ENCODE peak calls at places on chromosomes 3 and 15, in ten cellular contexts. One of them, this sample, is unnamed.

GRCh38 chr15:50435772-50436171 is 11.6 kb downstream of the USP8 start:
- DNase-seq in central memory CD4-positive, alpha-beta T cell: no peak
- DNase-seq in Daoy: no peak
- DNase-seq in fibroblast of lung: no peak
- DNase-seq in endothelial cell: no peak
- DNase-seq in KBM-7: no peak
- DNase-seq in CD4-positive, alpha-beta T cell: no peak
- DNase-seq in foreskin melanocyte: no peak
- DNase-seq in activated T-helper 1 cell treated with Interleukin-2 at 50 U/mL for 16 hours: no peak
- DNase-seq in NCI-H524: no peak
- DNase-seq in this sample: no peak

GRCh38 chr3:170524072-170524471 is 61.8 kb downstream of the SLC7A14 start:
- DNase-seq in foreskin melanocyte: no peak
- DNase-seq in KBM-7: no peak
- DNase-seq in endothelial cell: no peak
- DNase-seq in central memory CD4-positive, alpha-beta T cell: no peak
- DNase-seq in fibroblast of lung: peak
- DNase-seq in NCI-H524: no peak
- DNase-seq in activated T-helper 1 cell treated with Interleukin-2 at 50 U/mL for 16 hours: no peak
- DNase-seq in CD4-positive, alpha-beta T cell: no peak
- DNase-seq in Daoy: peak
- DNase-seq in this sample: no peak

GRCh38 chr15:76199106-76200082 is 111.9 kb downstream of the ETFA start:
- DNase-seq in KBM-7: no peak
- DNase-seq in Daoy: peak
- DNase-seq in endothelial cell: no peak
- DNase-seq in NCI-H524: no peak
- DNase-seq in CD4-positive, alpha-beta T cell: no peak
- DNase-seq in foreskin melanocyte: no peak
- DNase-seq in activated T-helper 1 cell treated with Interleukin-2 at 50 U/mL for 16 hours: no peak
- DNase-seq in central memory CD4-positive, alpha-beta T cell: no peak
- DNase-seq in fibroblast of lung: peak
- DNase-seq in this sample: peak

GRCh38 chr15:48796930-48797329 is 13.9 kb downstream of the CEP152 start:
- DNase-seq in Daoy: no peak
- DNase-seq in CD4-positive, alpha-beta T cell: no peak
- DNase-seq in endothelial cell: no peak
- DNase-seq in KBM-7: no peak
- DNase-seq in NCI-H524: no peak
- DNase-seq in activated T-helper 1 cell treated with Interleukin-2 at 50 U/mL for 16 hours: no peak
- DNase-seq in fibroblast of lung: peak
- DNase-seq in central memory CD4-positive, alpha-beta T cell: no peak
- DNase-seq in foreskin melanocyte: peak
- DNase-seq in this sample: peak

GRCh38 chr15:70252936-70253280 is 155.2 kb upstream of the TLE3 start:
- DNase-seq in Daoy: no peak
- DNase-seq in foreskin melanocyte: no peak
- DNase-seq in NCI-H524: no peak
- DNase-seq in endothelial cell: no peak
- DNase-seq in CD4-positive, alpha-beta T cell: no peak
- DNase-seq in KBM-7: no peak
- DNase-seq in fibroblast of lung: no peak
- DNase-seq in central memory CD4-positive, alpha-beta T cell: no peak
- DNase-seq in activated T-helper 1 cell treated with Interleukin-2 at 50 U/mL for 16 hours: no peak
- DNase-seq in this sample: no peak

GRCh38 chr15:64501396-64501716 is 41.0 kb downstream of the ZNF609 start:
- DNase-seq in endothelial cell: no peak
- DNase-seq in Daoy: no peak
- DNase-seq in CD4-positive, alpha-beta T cell: no peak
- DNase-seq in central memory CD4-positive, alpha-beta T cell: no peak
- DNase-seq in fibroblast of lung: no peak
- DNase-seq in activated T-helper 1 cell treated with Interleukin-2 at 50 U/mL for 16 hours: no peak
- DNase-seq in NCI-H524: peak
- DNase-seq in KBM-7: no peak
- DNase-seq in foreskin melanocyte: no peak
- DNase-seq in this sample: no peak

GRCh38 chr3:168093229-168093628 is 2.5 kb downstream of the GOLIM4 start:
- DNase-seq in KBM-7: no peak
- DNase-seq in endothelial cell: no peak
- DNase-seq in central memory CD4-positive, alpha-beta T cell: no peak
- DNase-seq in activated T-helper 1 cell treated with Interleukin-2 at 50 U/mL for 16 hours: no peak
- DNase-seq in CD4-positive, alpha-beta T cell: no peak
- DNase-seq in fibroblast of lung: no peak
- DNase-seq in NCI-H524: no peak
- DNase-seq in Daoy: no peak
- DNase-seq in foreskin melanocyte: no peak
- DNase-seq in this sample: no peak

GRCh38 chr3:161423911-161424522 is 52.7 kb upstream of the SPTSSB start:
- DNase-seq in Daoy: peak
- DNase-seq in fibroblast of lung: peak
- DNase-seq in foreskin melanocyte: peak
- DNase-seq in central memory CD4-positive, alpha-beta T cell: peak
- DNase-seq in endothelial cell: no peak
- DNase-seq in NCI-H524: no peak
- DNase-seq in CD4-positive, alpha-beta T cell: no peak
- DNase-seq in activated T-helper 1 cell treated with Interleukin-2 at 50 U/mL for 16 hours: no peak
- DNase-seq in KBM-7: peak
- DNase-seq in this sample: peak

GRCh38 chr3:172560026-172560425 is 36.8 kb upstream of the TNFSF10 start:
- DNase-seq in NCI-H524: no peak
- DNase-seq in CD4-positive, alpha-beta T cell: no peak
- DNase-seq in foreskin melanocyte: no peak
- DNase-seq in KBM-7: no peak
- DNase-seq in activated T-helper 1 cell treated with Interleukin-2 at 50 U/mL for 16 hours: no peak
- DNase-seq in endothelial cell: no peak
- DNase-seq in Daoy: no peak
- DNase-seq in fibroblast of lung: no peak
- DNase-seq in central memory CD4-positive, alpha-beta T cell: no peak
- DNase-seq in this sample: no peak

GRCh38 chr3:157248590-157249425 is 88.9 kb upstream of the CCNL1 start:
- DNase-seq in activated T-helper 1 cell treated with Interleukin-2 at 50 U/mL for 16 hours: no peak
- DNase-seq in Daoy: peak
- DNase-seq in central memory CD4-positive, alpha-beta T cell: no peak
- DNase-seq in foreskin melanocyte: peak
- DNase-seq in fibroblast of lung: peak
- DNase-seq in KBM-7: peak
- DNase-seq in endothelial cell: no peak
- DNase-seq in CD4-positive, alpha-beta T cell: no peak
- DNase-seq in NCI-H524: no peak
- DNase-seq in this sample: peak

GRCh38 chr3:188788621-188789081 is 383.1 kb upstream of the TPRG1 start:
- DNase-seq in KBM-7: no peak
- DNase-seq in CD4-positive, alpha-beta T cell: peak
- DNase-seq in endothelial cell: no peak
- DNase-seq in foreskin melanocyte: peak
- DNase-seq in NCI-H524: no peak
- DNase-seq in central memory CD4-positive, alpha-beta T cell: peak
- DNase-seq in activated T-helper 1 cell treated with Interleukin-2 at 50 U/mL for 16 hours: peak
- DNase-seq in fibroblast of lung: peak
- DNase-seq in Daoy: peak
- DNase-seq in this sample: peak

GRCh38 chr3:31762016-31762764 is 218.9 kb downstream of the OSBPL10 start:
- DNase-seq in foreskin melanocyte: no peak
- DNase-seq in central memory CD4-positive, alpha-beta T cell: no peak
- DNase-seq in endothelial cell: no peak
- DNase-seq in activated T-helper 1 cell treated with Interleukin-2 at 50 U/mL for 16 hours: no peak
- DNase-seq in CD4-positive, alpha-beta T cell: no peak
- DNase-seq in fibroblast of lung: no peak
- DNase-seq in Daoy: no peak
- DNase-seq in NCI-H524: no peak
- DNase-seq in KBM-7: no peak
- DNase-seq in this sample: no peak

GRCh38 chr3:5217824-5218595 is 30.5 kb downstream of the EDEM1 start:
- DNase-seq in Daoy: no peak
- DNase-seq in activated T-helper 1 cell treated with Interleukin-2 at 50 U/mL for 16 hours: no peak
- DNase-seq in NCI-H524: no peak
- DNase-seq in fibroblast of lung: peak
- DNase-seq in foreskin melanocyte: peak
- DNase-seq in central memory CD4-positive, alpha-beta T cell: no peak
- DNase-seq in KBM-7: no peak
- DNase-seq in CD4-positive, alpha-beta T cell: no peak
- DNase-seq in endothelial cell: no peak
- DNase-seq in this sample: peak

GRCh38 chr3:133937756-133938601 is 42.3 kb upstream of the RAB6B start:
- DNase-seq in central memory CD4-positive, alpha-beta T cell: no peak
- DNase-seq in CD4-positive, alpha-beta T cell: no peak
- DNase-seq in KBM-7: no peak
- DNase-seq in activated T-helper 1 cell treated with Interleukin-2 at 50 U/mL for 16 hours: no peak
- DNase-seq in NCI-H524: no peak
- DNase-seq in foreskin melanocyte: no peak
- DNase-seq in endothelial cell: no peak
- DNase-seq in fibroblast of lung: peak
- DNase-seq in Daoy: no peak
- DNase-seq in this sample: peak

GRCh38 chr3:118144919-118145318 is 889.7 kb downstream of the IGSF11 start:
- DNase-seq in endothelial cell: no peak
- DNase-seq in central memory CD4-positive, alpha-beta T cell: no peak
- DNase-seq in Daoy: no peak
- DNase-seq in CD4-positive, alpha-beta T cell: no peak
- DNase-seq in activated T-helper 1 cell treated with Interleukin-2 at 50 U/mL for 16 hours: no peak
- DNase-seq in KBM-7: no peak
- DNase-seq in fibroblast of lung: no peak
- DNase-seq in NCI-H524: peak
- DNase-seq in foreskin melanocyte: no peak
- DNase-seq in this sample: no peak

GRCh38 chr3:65350786-65351476 is 663.1 kb upstream of the ADAMTS9 start:
- DNase-seq in activated T-helper 1 cell treated with Interleukin-2 at 50 U/mL for 16 hours: no peak
- DNase-seq in NCI-H524: no peak
- DNase-seq in central memory CD4-positive, alpha-beta T cell: no peak
- DNase-seq in foreskin melanocyte: no peak
- DNase-seq in Daoy: no peak
- DNase-seq in fibroblast of lung: no peak
- DNase-seq in KBM-7: peak
- DNase-seq in endothelial cell: no peak
- DNase-seq in CD4-positive, alpha-beta T cell: no peak
- DNase-seq in this sample: no peak

This sample was measured in GM23248.